ENCODE peak calls at places on chromosomes 6 and 20, in five cellular contexts. I is HFFc6, H is fibroblast of lung, X is heart left ventricle, T is GM23338. Z is an unnamed sample.

GRCh38 chr20:25275813-25276532 is 28.1 kb downstream of the PYGB start:
- DNase-seq in I (no peak), H (no peak), X (peak; percentile 6), T (no peak), Z (no peak)

GRCh38 chr6:43143235-43144124 is 27.6 kb upstream of the SRF start:
- DNase-seq in I (peak; percentile 88), H (peak; percentile 86), X (peak; percentile 87), T (peak; percentile 95), Z (peak; percentile 92)

GRCh38 chr20:44901972-44902371 is 7.9 kb upstream of the PABPC1L start:
- DNase-seq in I (peak; percentile 48), H (peak; percentile 62), X (no peak), T (no peak), Z (peak; percentile 48)

GRCh38 chr20:19886666-19887288 is 128.7 kb downstream of the RIN2 start:
- DNase-seq in I (peak; percentile 33), H (peak; percentile 18), X (no peak), T (peak; percentile 37), Z (peak; percentile 32)

GRCh38 chr6:26122402-26122792 is 35.2 kb downstream of the HFE start:
- DNase-seq in I (no peak), H (peak; percentile 43), X (no peak), T (peak; percentile 68), Z (no peak)

GRCh38 chr6:14200047-14200446 is 82.5 kb downstream of the CD83 start:
- DNase-seq in I (no peak), H (peak; percentile 39), X (no peak), T (no peak), Z (peak; percentile 17)

GRCh38 chr6:22149501-22150490 is 147.0 kb downstream of the PRL start:
- DNase-seq in I (no peak), H (peak; percentile 66), X (peak; percentile 22), T (no peak), Z (peak; percentile 36)

GRCh38 chr6:87340230-87340629 is 4.4 kb upstream of the C6orf163 start:
- DNase-seq in I (no peak), H (no peak), X (no peak), T (no peak), Z (no peak)

GRCh38 chr6:32290886-32291450 is 67.1 kb upstream of the NOTCH4 start:
- DNase-seq in I (no peak), H (no peak), X (no peak), T (no peak), Z (no peak)

GRCh38 chr20:58585753-58586540 is 65.1 kb upstream of the STX16 start:
- DNase-seq in I (no peak), H (no peak), X (no peak), T (no peak), Z (no peak)

GRCh38 chr6:163298079-163298807 is 116.3 kb upstream of the QKI start:
- DNase-seq in I (no peak), H (peak; percentile 40), X (no peak), T (no peak), Z (no peak)

GRCh38 chr6:91895592-91895991 is 1308.7 kb upstream of the MAP3K7 start:
- DNase-seq in I (no peak), H (peak; percentile 5), X (no peak), T (no peak), Z (peak; percentile 20)

GRCh38 chr6:85516168-85516567 is 66.3 kb downstream of the NT5E start:
- DNase-seq in I (no peak), H (peak; percentile 18), X (no peak), T (no peak), Z (no peak)

GRCh38 chr6:75430631-75431345 is 62.8 kb downstream of the FILIP1 start:
- DNase-seq in I (no peak), H (no peak), X (peak; percentile 21), T (no peak), Z (peak; percentile 40)

GRCh38 chr6:142828030-142828429 is 116.9 kb downstream of the HIVEP2 start:
- DNase-seq in I (no peak), H (no peak), X (no peak), T (no peak), Z (no peak)

GRCh38 chr6:69816569-69816968 is 19.8 kb upstream of the LMBRD1 start:
- DNase-seq in I (no peak), H (no peak), X (no peak), T (peak; percentile 53), Z (no peak)

GRCh38 chr6:31728767-31729514 is at the start of gene DDAH2:
- DNase-seq in I (no peak), H (no peak), X (no peak), T (no peak), Z (no peak)

GRCh38 chr6:14458669-14459266 is 341.2 kb downstream of the CD83 start:
- DNase-seq in I (peak; percentile 77), H (peak; percentile 94), X (no peak), T (no peak), Z (peak; percentile 86)

DNA sequence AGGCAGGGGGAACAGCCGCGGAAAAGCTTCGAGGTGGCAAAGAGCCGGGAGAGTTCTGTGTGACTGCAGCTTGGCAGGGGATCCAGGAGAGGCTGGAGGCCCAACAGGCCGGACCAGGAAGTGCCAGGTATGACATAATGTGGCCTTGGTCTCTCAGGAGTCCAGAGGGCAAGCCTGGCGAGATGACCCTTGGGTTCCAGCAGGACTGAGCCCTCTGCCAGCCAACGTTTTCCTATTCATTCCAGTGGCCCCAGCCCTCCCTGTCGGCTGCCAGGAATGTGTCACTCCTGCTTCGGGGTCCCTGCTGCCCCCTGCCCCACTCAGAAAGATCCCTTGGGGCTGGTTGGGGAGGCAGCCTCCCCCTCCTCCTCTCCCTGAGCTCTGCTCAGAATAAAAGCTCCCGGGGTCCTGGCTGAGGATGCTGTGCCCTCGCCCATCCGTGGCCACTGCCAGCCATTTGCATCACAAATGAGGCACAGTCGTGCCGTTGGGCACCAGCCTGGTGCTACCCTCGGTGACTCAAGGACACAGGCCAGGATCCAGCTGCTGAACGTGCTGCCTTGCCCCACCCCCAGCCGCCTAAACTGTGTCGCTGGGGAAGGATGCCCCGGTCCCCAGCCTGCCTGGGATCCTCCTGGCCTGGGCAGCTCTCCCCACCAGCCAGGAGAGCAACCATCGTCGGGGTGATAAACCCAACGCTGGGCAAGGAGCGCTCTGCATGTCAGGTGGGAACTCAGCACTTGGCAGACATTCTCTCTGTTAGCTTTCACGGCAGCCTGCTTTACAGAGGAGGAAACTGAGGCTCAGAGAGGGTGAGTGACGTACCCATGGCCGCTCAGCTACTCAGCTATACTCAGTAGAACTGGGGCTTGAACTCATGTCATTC is 37.7 kb downstream of the RBM38 start:
- DNase-seq in I (no peak), H (no peak), X (no peak), T (no peak), Z (no peak)
- TF ChIP-seq CTCF in I (no peak), H (no peak), X (no peak), T (no peak), Z (no peak)

GRCh38 chr20:21702553-21703467 is 2.7 kb upstream of the PAX1 start:
- DNase-seq in I (no peak), H (peak; percentile 0), X (no peak), T (peak; percentile 91), Z (peak; percentile 2)
- TF ChIP-seq CTCF in I (peak; percentile 54), H (peak; percentile 22), X (peak; percentile 46), T (peak; percentile 74), Z (peak; percentile 46)

GRCh38 chr6:10404107-10404798 is 10.6 kb downstream of the TFAP2A start:
- DNase-seq in I (peak; percentile 98), H (peak; percentile 88), X (peak; percentile 82), T (peak; percentile 98), Z (peak; percentile 94)
- TF ChIP-seq CTCF in I (peak; percentile 56), H (peak; percentile 35), X (no peak), T (no peak), Z (peak; percentile 38)

GRCh38 chr6:3379482-3380060 is 77.3 kb downstream of the SLC22A23 start:
- DNase-seq in I (no peak), H (peak; percentile 32), X (no peak), T (no peak), Z (peak; percentile 84)
- TF ChIP-seq CTCF in I (no peak), H (no peak), X (no peak), T (no peak), Z (no peak)

DNA sequence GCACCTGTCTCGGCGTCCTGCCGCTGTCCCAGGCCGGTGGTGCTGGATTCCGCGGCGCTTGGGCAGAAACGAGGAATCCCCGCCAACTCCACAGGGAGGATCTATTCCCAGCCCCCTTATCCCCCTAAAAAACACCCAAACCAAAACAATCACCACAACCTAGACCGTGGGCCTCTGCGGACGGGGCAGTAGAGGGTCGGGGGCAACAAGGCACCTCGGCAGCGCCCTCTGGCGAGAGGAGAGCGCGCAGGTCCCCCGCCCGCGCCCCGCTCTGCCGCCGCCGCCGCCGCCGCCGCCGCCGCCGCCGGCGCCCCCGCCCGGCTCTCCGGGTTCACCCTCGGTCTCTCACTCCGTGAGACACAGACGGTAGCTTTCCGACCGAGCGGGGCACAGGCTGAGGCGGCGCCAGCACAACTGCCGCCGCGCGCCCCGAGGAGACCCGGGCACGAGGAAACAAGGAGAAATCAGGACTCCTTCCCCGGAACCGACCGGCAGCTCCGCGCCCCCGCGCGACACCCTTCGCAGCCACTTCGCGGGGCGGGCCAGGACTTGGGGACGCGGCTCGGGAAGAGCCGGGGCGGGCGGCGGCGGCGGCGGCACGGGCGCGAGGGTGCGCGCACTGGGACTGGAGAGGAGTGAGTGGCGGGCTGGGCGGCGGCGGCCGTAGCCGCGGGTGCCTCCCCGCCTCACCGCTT is at the start of gene SLC35F1:
- DNase-seq in I (no peak), H (peak; percentile 36), X (peak; percentile 15), T (peak; percentile 88), Z (peak; percentile 27)
- TF ChIP-seq CTCF in I (no peak), H (no peak), X (peak; percentile 37), T (peak; percentile 41), Z (peak; percentile 55)

GRCh38 chr6:148974351-148974750 is 227.5 kb downstream of the UST start:
- DNase-seq in I (no peak), H (no peak), X (no peak), T (no peak), Z (no peak)

GRCh38 chr6:148972481-148972880 is 225.7 kb downstream of the UST start:
- DNase-seq in I (no peak), H (peak; percentile 55), X (no peak), T (peak; percentile 97), Z (peak; percentile 47)

GRCh38 chr6:148969679-148970078 is 222.8 kb downstream of the UST start:
- DNase-seq in I (no peak), H (peak; percentile 76), X (no peak), T (peak; percentile 49), Z (peak; percentile 95)

GRCh38 chr6:148971027-148971927 is 224.4 kb downstream of the UST start:
- DNase-seq in I (peak; percentile 34), H (peak; percentile 51), X (no peak), T (no peak), Z (peak; percentile 39)

DNA sequence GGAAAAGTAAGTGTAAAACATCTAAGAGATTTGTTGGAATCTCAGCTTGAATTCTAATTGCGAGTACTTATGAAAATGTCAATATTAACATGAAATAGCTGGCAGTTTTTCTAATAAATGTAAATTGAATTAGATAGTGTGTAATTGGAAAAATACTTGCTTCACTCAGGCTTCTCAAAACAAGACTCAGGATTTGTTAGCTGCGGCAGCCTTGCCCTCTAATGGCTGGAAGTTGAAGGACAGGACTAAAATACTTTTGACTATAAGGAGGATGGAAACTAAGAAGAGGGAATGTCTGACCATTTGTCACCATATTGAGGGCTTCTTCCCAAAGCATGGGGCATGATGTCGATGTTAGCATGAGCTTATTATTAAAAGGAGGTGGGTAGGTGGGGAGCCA is 227.0 kb downstream of the UST start:
- DNase-seq in I (peak; percentile 48), H (peak; percentile 35), X (no peak), T (peak; percentile 68), Z (peak; percentile 62)
- TF ChIP-seq CTCF in I (peak; percentile 77), H (peak; percentile 72), X (peak; percentile 55), T (peak; percentile 64), Z (peak; percentile 72)

DNA sequence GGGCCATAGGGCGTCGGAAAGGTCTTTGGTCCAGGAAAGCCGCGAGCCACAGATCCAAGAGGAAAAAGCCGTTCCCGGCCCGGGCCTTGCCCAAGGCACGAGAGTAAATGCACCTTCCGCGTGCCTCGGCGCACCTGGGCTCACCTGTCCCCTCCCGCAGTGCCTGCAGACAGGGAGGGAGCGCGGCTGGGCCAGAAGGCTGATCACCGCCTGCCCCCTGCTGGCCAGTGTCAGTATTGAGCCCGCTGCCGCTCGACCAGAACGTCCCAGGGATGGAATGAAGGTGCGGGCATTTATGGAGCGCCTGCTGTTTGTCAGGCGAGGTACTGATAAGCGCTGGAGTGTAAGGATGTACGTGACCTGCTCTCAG is 679 bp upstream of the LPIN3 start:
- DNase-seq in I (peak; percentile 65), H (peak; percentile 34), X (peak; percentile 83), T (peak; percentile 97), Z (peak; percentile 57)
- TF ChIP-seq CTCF in I (peak; percentile 100), H (peak; percentile 91), X (peak; percentile 98), T (peak; percentile 94), Z (peak; percentile 91)

Z was measured in astrocyte of the spinal cord.